ENCODE peak calls at places on chromosomes 11 and 22, in nine cellular contexts. One of them, this sample, is unnamed.

GRCh38 chr22:49889071-49889470 is 29.2 kb downstream of the ALG12 start:
- DNase-seq in left ventricle myocardium inferior: no peak
- DNase-seq in adrenal gland: no peak
- DNase-seq in DND-41: no peak
- DNase-seq in osteoblast: no peak
- DNase-seq in GM12878: no peak
- DNase-seq in IMR-90: no peak
- DNase-seq in heart right ventricle: no peak
- DNase-seq in heart left ventricle: no peak
- DNase-seq in this sample: no peak

GRCh38 chr11:134555510-134555909 is 143.5 kb upstream of the B3GAT1 start:
- DNase-seq in DND-41: no peak
- DNase-seq in heart left ventricle: no peak
- DNase-seq in IMR-90: no peak
- DNase-seq in GM12878: no peak
- DNase-seq in left ventricle myocardium inferior: no peak
- DNase-seq in adrenal gland: peak
- DNase-seq in osteoblast: no peak
- DNase-seq in heart right ventricle: no peak
- DNase-seq in this sample: no peak

GRCh38 chr11:117713676-117714075 is 83.3 kb downstream of the DSCAML1 start:
- DNase-seq in heart right ventricle: no peak
- DNase-seq in adrenal gland: no peak
- DNase-seq in osteoblast: no peak
- DNase-seq in GM12878: no peak
- DNase-seq in IMR-90: no peak
- DNase-seq in heart left ventricle: no peak
- DNase-seq in left ventricle myocardium inferior: no peak
- DNase-seq in DND-41: no peak
- DNase-seq in this sample: no peak

GRCh38 chr22:27124336-27125023 is 467.1 kb downstream of the MIAT start:
- DNase-seq in left ventricle myocardium inferior: peak
- DNase-seq in adrenal gland: peak
- DNase-seq in heart right ventricle: peak
- DNase-seq in DND-41: no peak
- DNase-seq in heart left ventricle: peak
- DNase-seq in GM12878: no peak
- DNase-seq in IMR-90: no peak
- DNase-seq in osteoblast: no peak
- DNase-seq in this sample: peak

GRCh38 chr11:34784318-34784841 is 131.8 kb downstream of the APIP start:
- DNase-seq in IMR-90: no peak
- DNase-seq in adrenal gland: no peak
- DNase-seq in osteoblast: no peak
- DNase-seq in heart right ventricle: no peak
- DNase-seq in heart left ventricle: no peak
- DNase-seq in left ventricle myocardium inferior: no peak
- DNase-seq in DND-41: no peak
- DNase-seq in GM12878: no peak
- DNase-seq in this sample: no peak

GRCh38 chr11:35766651-35767050 is 104.1 kb downstream of the TRIM44 start:
- DNase-seq in GM12878: no peak
- DNase-seq in heart left ventricle: no peak
- DNase-seq in adrenal gland: no peak
- DNase-seq in heart right ventricle: no peak
- DNase-seq in left ventricle myocardium inferior: no peak
- DNase-seq in osteoblast: no peak
- DNase-seq in DND-41: no peak
- DNase-seq in IMR-90: no peak
- DNase-seq in this sample: no peak

GRCh38 chr22:40040927-40041326 is 46.2 kb downstream of the FAM83F start:
- DNase-seq in left ventricle myocardium inferior: peak
- DNase-seq in adrenal gland: peak
- DNase-seq in DND-41: no peak
- DNase-seq in osteoblast: no peak
- DNase-seq in IMR-90: no peak
- DNase-seq in heart left ventricle: peak
- DNase-seq in heart right ventricle: peak
- DNase-seq in GM12878: no peak
- DNase-seq in this sample: peak

GRCh38 chr22:48700566-48701295 is 1126.9 kb downstream of the BRD1 start:
- DNase-seq in osteoblast: no peak
- DNase-seq in left ventricle myocardium inferior: no peak
- DNase-seq in adrenal gland: no peak
- DNase-seq in DND-41: no peak
- DNase-seq in IMR-90: no peak
- DNase-seq in heart right ventricle: no peak
- DNase-seq in heart left ventricle: no peak
- DNase-seq in GM12878: no peak
- DNase-seq in this sample: no peak

GRCh38 chr22:41687901-41688364 is 734 bp downstream of the SNU13 start:
- DNase-seq in GM12878: no peak
- DNase-seq in adrenal gland: peak
- DNase-seq in heart left ventricle: no peak
- DNase-seq in osteoblast: peak
- DNase-seq in DND-41: peak
- DNase-seq in IMR-90: peak
- DNase-seq in heart right ventricle: no peak
- DNase-seq in left ventricle myocardium inferior: no peak
- DNase-seq in this sample: no peak

GRCh38 chr11:65290448-65291165 is 24.1 kb upstream of the CDC42EP2 start:
- DNase-seq in heart left ventricle: peak
- DNase-seq in GM12878: peak
- DNase-seq in adrenal gland: peak
- DNase-seq in left ventricle myocardium inferior: peak
- DNase-seq in heart right ventricle: peak
- DNase-seq in osteoblast: peak
- DNase-seq in IMR-90: peak
- DNase-seq in DND-41: no peak
- DNase-seq in this sample: peak

GRCh38 chr11:88280673-88281316 is 56.7 kb downstream of the CTSC start:
- DNase-seq in heart left ventricle: no peak
- DNase-seq in adrenal gland: peak
- DNase-seq in GM12878: no peak
- DNase-seq in IMR-90: no peak
- DNase-seq in left ventricle myocardium inferior: no peak
- DNase-seq in DND-41: no peak
- DNase-seq in osteoblast: no peak
- DNase-seq in heart right ventricle: no peak
- DNase-seq in this sample: no peak

DNA sequence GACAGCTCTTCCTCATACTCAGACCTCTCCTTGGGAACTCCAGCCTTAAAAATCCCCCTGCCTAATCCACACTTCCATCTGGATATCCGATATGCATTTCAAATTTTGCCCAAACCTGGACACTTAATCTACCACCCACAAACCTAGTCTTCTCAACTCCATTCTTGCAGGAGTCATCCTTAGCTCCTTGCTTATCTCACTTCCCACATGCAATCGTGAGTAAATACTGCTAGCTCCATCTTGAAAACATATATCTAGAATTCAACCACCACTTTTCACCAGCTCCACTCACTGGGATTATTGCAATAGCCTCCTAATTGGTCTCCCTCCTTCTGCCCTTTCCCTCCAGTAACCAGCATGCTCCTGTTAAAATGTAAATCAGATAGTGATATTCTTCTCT is 2.6 kb upstream of the MYOD1 start:
- DNase-seq in GM12878: no peak
- DNase-seq in heart right ventricle: no peak
- DNase-seq in adrenal gland: no peak
- DNase-seq in DND-41: no peak
- DNase-seq in left ventricle myocardium inferior: no peak
- DNase-seq in IMR-90: no peak
- DNase-seq in heart left ventricle: no peak
- DNase-seq in osteoblast: no peak
- DNase-seq in this sample: no peak
- H3K27ac ChIP-seq in GM12878: no peak
- H3K27ac ChIP-seq in heart right ventricle: no peak
- H3K27ac ChIP-seq in adrenal gland: no peak
- H3K27ac ChIP-seq in DND-41: no peak
- H3K27ac ChIP-seq in left ventricle myocardium inferior: no peak
- H3K27ac ChIP-seq in IMR-90: no peak
- H3K27ac ChIP-seq in heart left ventricle: no peak
- H3K27ac ChIP-seq in osteoblast: no peak
- H3K27ac ChIP-seq in this sample: no peak

GRCh38 chr11:32318071-32318815 is 117.1 kb downstream of the WT1 start:
- DNase-seq in IMR-90: no peak
- DNase-seq in adrenal gland: no peak
- DNase-seq in osteoblast: no peak
- DNase-seq in GM12878: no peak
- DNase-seq in left ventricle myocardium inferior: no peak
- DNase-seq in DND-41: no peak
- DNase-seq in heart right ventricle: no peak
- DNase-seq in heart left ventricle: no peak
- DNase-seq in this sample: no peak

GRCh38 chr11:32317646-32318045 is 117.7 kb downstream of the WT1 start:
- DNase-seq in heart left ventricle: no peak
- DNase-seq in DND-41: no peak
- DNase-seq in heart right ventricle: no peak
- DNase-seq in IMR-90: no peak
- DNase-seq in left ventricle myocardium inferior: no peak
- DNase-seq in osteoblast: no peak
- DNase-seq in GM12878: no peak
- DNase-seq in adrenal gland: no peak
- DNase-seq in this sample: no peak

GRCh38 chr11:32316232-32316631 is 119.1 kb downstream of the WT1 start:
- DNase-seq in IMR-90: no peak
- DNase-seq in adrenal gland: no peak
- DNase-seq in heart left ventricle: no peak
- DNase-seq in left ventricle myocardium inferior: no peak
- DNase-seq in osteoblast: no peak
- DNase-seq in heart right ventricle: no peak
- DNase-seq in GM12878: no peak
- DNase-seq in DND-41: no peak
- DNase-seq in this sample: no peak

GRCh38 chr11:32315121-32315520 is 120.2 kb downstream of the WT1 start:
- DNase-seq in IMR-90: no peak
- DNase-seq in left ventricle myocardium inferior: no peak
- DNase-seq in heart right ventricle: no peak
- DNase-seq in GM12878: no peak
- DNase-seq in adrenal gland: no peak
- DNase-seq in DND-41: no peak
- DNase-seq in heart left ventricle: no peak
- DNase-seq in osteoblast: no peak
- DNase-seq in this sample: no peak

GRCh38 chr11:32316846-32317525 is 118.4 kb downstream of the WT1 start:
- DNase-seq in adrenal gland: no peak
- DNase-seq in IMR-90: no peak
- DNase-seq in left ventricle myocardium inferior: no peak
- DNase-seq in heart right ventricle: no peak
- DNase-seq in DND-41: no peak
- DNase-seq in GM12878: no peak
- DNase-seq in osteoblast: no peak
- DNase-seq in heart left ventricle: no peak
- DNase-seq in this sample: no peak
- H3K27ac ChIP-seq in adrenal gland: no peak
- H3K27ac ChIP-seq in IMR-90: no peak
- H3K27ac ChIP-seq in left ventricle myocardium inferior: no peak
- H3K27ac ChIP-seq in heart right ventricle: no peak
- H3K27ac ChIP-seq in DND-41: no peak
- H3K27ac ChIP-seq in GM12878: no peak
- H3K27ac ChIP-seq in osteoblast: no peak
- H3K27ac ChIP-seq in heart left ventricle: no peak
- H3K27ac ChIP-seq in this sample: no peak

DNA sequence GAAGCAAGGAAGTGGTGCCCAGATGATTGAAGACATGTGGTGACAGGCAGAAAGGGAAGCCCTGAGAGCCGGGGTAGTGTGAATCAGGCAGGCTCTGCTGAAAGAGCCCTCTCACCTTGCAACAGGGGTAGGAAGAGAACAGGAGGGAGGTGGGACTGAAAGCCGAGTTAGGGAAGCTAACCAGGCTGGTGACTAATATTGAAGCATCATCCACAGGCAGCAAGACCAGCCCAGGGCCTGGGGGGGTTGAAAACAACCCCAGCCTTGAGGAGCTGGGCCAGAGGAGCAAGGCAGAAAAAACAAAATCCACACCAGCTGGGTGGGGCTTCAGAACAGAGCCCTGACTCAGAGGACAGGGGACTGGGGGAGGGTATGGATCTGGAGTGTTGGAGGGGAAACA is 35.0 kb upstream of the CRTAM start:
- DNase-seq in heart left ventricle: no peak
- DNase-seq in left ventricle myocardium inferior: no peak
- DNase-seq in osteoblast: peak
- DNase-seq in heart right ventricle: no peak
- DNase-seq in adrenal gland: no peak
- DNase-seq in DND-41: no peak
- DNase-seq in IMR-90: peak
- DNase-seq in GM12878: no peak
- DNase-seq in this sample: no peak
- H3K27ac ChIP-seq in heart left ventricle: no peak
- H3K27ac ChIP-seq in left ventricle myocardium inferior: no peak
- H3K27ac ChIP-seq in osteoblast: peak
- H3K27ac ChIP-seq in heart right ventricle: no peak
- H3K27ac ChIP-seq in adrenal gland: no peak
- H3K27ac ChIP-seq in DND-41: no peak
- H3K27ac ChIP-seq in IMR-90: no peak
- H3K27ac ChIP-seq in GM12878: no peak
- H3K27ac ChIP-seq in this sample: no peak

GRCh38 chr22:42924436-42924835 is 67.4 kb upstream of the ARFGAP3 start:
- DNase-seq in left ventricle myocardium inferior: no peak
- DNase-seq in DND-41: no peak
- DNase-seq in GM12878: no peak
- DNase-seq in heart left ventricle: no peak
- DNase-seq in IMR-90: no peak
- DNase-seq in heart right ventricle: no peak
- DNase-seq in osteoblast: peak
- DNase-seq in adrenal gland: no peak
- DNase-seq in this sample: no peak

GRCh38 chr22:42927966-42928365 is 70.9 kb upstream of the ARFGAP3 start:
- DNase-seq in left ventricle myocardium inferior: no peak
- DNase-seq in adrenal gland: no peak
- DNase-seq in GM12878: no peak
- DNase-seq in DND-41: no peak
- DNase-seq in osteoblast: no peak
- DNase-seq in heart left ventricle: no peak
- DNase-seq in IMR-90: no peak
- DNase-seq in heart right ventricle: no peak
- DNase-seq in this sample: no peak

GRCh38 chr22:42926034-42926433 is 69.0 kb upstream of the ARFGAP3 start:
- DNase-seq in heart left ventricle: peak
- DNase-seq in DND-41: no peak
- DNase-seq in GM12878: no peak
- DNase-seq in left ventricle myocardium inferior: no peak
- DNase-seq in osteoblast: peak
- DNase-seq in IMR-90: no peak
- DNase-seq in heart right ventricle: no peak
- DNase-seq in adrenal gland: no peak
- DNase-seq in this sample: no peak

GRCh38 chr22:42925598-42925997 is 68.5 kb upstream of the ARFGAP3 start:
- DNase-seq in DND-41: peak
- DNase-seq in adrenal gland: no peak
- DNase-seq in IMR-90: no peak
- DNase-seq in left ventricle myocardium inferior: no peak
- DNase-seq in heart right ventricle: no peak
- DNase-seq in GM12878: no peak
- DNase-seq in heart left ventricle: no peak
- DNase-seq in osteoblast: no peak
- DNase-seq in this sample: no peak

DNA sequence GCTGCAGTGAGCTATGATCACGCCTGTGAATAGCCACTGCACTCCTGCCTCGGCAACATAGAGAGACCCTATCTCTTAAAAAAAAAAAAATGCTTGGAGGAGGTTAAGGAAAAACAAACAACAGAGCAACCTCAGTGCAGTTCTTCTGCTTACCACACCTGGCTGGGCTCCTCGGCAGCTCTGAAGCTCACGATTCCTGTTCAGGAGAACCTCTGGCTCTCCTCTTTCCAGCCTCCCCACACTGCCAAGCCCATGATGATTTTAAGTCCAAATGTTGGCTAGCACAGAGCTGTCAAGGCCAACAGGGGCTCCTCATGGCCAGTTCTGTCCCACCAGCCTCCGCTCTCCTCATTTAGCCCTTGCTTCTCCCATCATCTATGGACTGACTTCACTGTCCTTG is 69.7 kb upstream of the ARFGAP3 start:
- DNase-seq in osteoblast: peak
- DNase-seq in IMR-90: no peak
- DNase-seq in adrenal gland: no peak
- DNase-seq in heart left ventricle: no peak
- DNase-seq in GM12878: no peak
- DNase-seq in left ventricle myocardium inferior: no peak
- DNase-seq in heart right ventricle: no peak
- DNase-seq in DND-41: no peak
- DNase-seq in this sample: no peak
- H3K27ac ChIP-seq in osteoblast: no peak
- H3K27ac ChIP-seq in IMR-90: no peak
- H3K27ac ChIP-seq in adrenal gland: no peak
- H3K27ac ChIP-seq in heart left ventricle: peak
- H3K27ac ChIP-seq in GM12878: no peak
- H3K27ac ChIP-seq in left ventricle myocardium inferior: peak
- H3K27ac ChIP-seq in heart right ventricle: no peak
- H3K27ac ChIP-seq in DND-41: no peak
- H3K27ac ChIP-seq in this sample: peak